ENCODE peak calls at places on chromosomes 7 and 10, in ten cellular contexts. Z, J, P, F, Y, X, M, K, L and O are unnamed samples.

GRCh38 chr7:133859191-133859590 is 267.9 kb upstream of the LRGUK start:
- DNase-seq in Z (no peak), J (no peak), P (no peak), F (no peak), Y (no peak), X (no peak), M (no peak), K (no peak), L (no peak), O (no peak)

GRCh38 chr10:126749030-126749655 is 78.7 kb upstream of the C10orf90 start:
- DNase-seq in Z (no peak), J (peak), P (peak), F (peak), Y (peak), X (peak), M (peak), K (peak), L (peak), O (peak)

GRCh38 chr10:75431180-75432111 is at the start of gene LRMDA:
- DNase-seq in Z (peak), J (peak), P (peak), F (no peak), Y (peak), X (no peak), M (no peak), K (peak), L (no peak), O (no peak)

GRCh38 chr7:88090671-88091070 is 129.2 kb downstream of the SRI start:
- DNase-seq in Z (no peak), J (no peak), P (no peak), F (no peak), Y (no peak), X (no peak), M (no peak), K (no peak), L (peak), O (no peak)

GRCh38 chr7:116802784-116803183 is 59.6 kb upstream of the CAPZA2 start:
- DNase-seq in Z (no peak), J (peak), P (no peak), F (peak), Y (no peak), X (peak), M (peak), K (no peak), L (peak), O (peak)

GRCh38 chr10:124138195-124138882 is 44.9 kb upstream of the CHST15 start:
- DNase-seq in Z (no peak), J (no peak), P (peak), F (peak), Y (peak), X (peak), M (no peak), K (no peak), L (no peak), O (no peak)

GRCh38 chr7:17408904-17409290 is 110.4 kb downstream of the AHR start:
- DNase-seq in Z (no peak), J (no peak), P (no peak), F (no peak), Y (no peak), X (peak), M (no peak), K (no peak), L (no peak), O (no peak)

GRCh38 chr7:134755422-134756022 is 23.9 kb upstream of the CALD1 start:
- DNase-seq in Z (no peak), J (peak), P (no peak), F (peak), Y (no peak), X (peak), M (no peak), K (no peak), L (peak), O (peak)

GRCh38 chr7:11625669-11626068 is 206.3 kb downstream of the THSD7A start:
- DNase-seq in Z (no peak), J (no peak), P (no peak), F (no peak), Y (peak), X (peak), M (no peak), K (peak), L (no peak), O (no peak)

GRCh38 chr7:2928256-2928612 is 84.1 kb upstream of the GNA12 start:
- DNase-seq in Z (no peak), J (no peak), P (no peak), F (no peak), Y (no peak), X (no peak), M (no peak), K (no peak), L (no peak), O (no peak)

GRCh38 chr7:29527709-29528108 is 35.9 kb upstream of the PRR15 start:
- DNase-seq in Z (no peak), J (no peak), P (no peak), F (no peak), Y (no peak), X (no peak), M (no peak), K (no peak), L (no peak), O (no peak)

GRCh38 chr10:31322647-31323046 is 3.6 kb downstream of the ZEB1 start:
- DNase-seq in Z (no peak), J (peak), P (no peak), F (no peak), Y (no peak), X (peak), M (peak), K (no peak), L (peak), O (peak)

GRCh38 chr10:71726673-71727428 is 7.3 kb upstream of the C10orf105 start:
- DNase-seq in Z (peak), J (no peak), P (no peak), F (no peak), Y (no peak), X (no peak), M (no peak), K (no peak), L (peak), O (no peak)

GRCh38 chr7:40437498-40437897 is 302.7 kb downstream of the SUGCT start:
- DNase-seq in Z (no peak), J (peak), P (no peak), F (peak), Y (no peak), X (peak), M (peak), K (no peak), L (no peak), O (peak)

GRCh38 chr7:106419455-106420182 is 134.8 kb upstream of the NAMPT start:
- DNase-seq in Z (no peak), J (no peak), P (no peak), F (no peak), Y (no peak), X (no peak), M (no peak), K (no peak), L (no peak), O (no peak)